ENCODE peak calls at places on chromosomes 2 and 18, in six cellular contexts. J is neural crest cell, L is endodermal cell, Q is left ventricle myocardium inferior, X is glutamatergic neuron, H is fibroblast of mammary gland. T is an unnamed sample.

GRCh38 chr2:210955591-210955990 is 399.2 kb downstream of the CPS1 start:
- DNase-seq in J (no peak), L (no peak), Q (no peak), X (no peak), H (peak), T (no peak)

GRCh38 chr2:53859354-53860159 is at the start of gene GPR75:
- DNase-seq in J (no peak), L (peak), Q (peak), X (peak), H (peak), T (no peak)

GRCh38 chr2:106104332-106105062 is 89.6 kb downstream of the UXS1 start:
- DNase-seq in J (peak), L (peak), Q (no peak), X (peak), H (peak), T (peak)

GRCh38 chr2:1747065-1747941 is 3.0 kb upstream of the PXDN start:
- DNase-seq in J (no peak), L (peak), Q (no peak), X (no peak), H (no peak), T (no peak)

GRCh38 chr18:8121942-8122480 is 487.2 kb upstream of the RAB12 start:
- DNase-seq in J (no peak), L (peak), Q (no peak), X (no peak), H (peak), T (no peak)

GRCh38 chr2:40106061-40106460 is 327.0 kb upstream of the THUMPD2 start:
- DNase-seq in J (no peak), L (no peak), Q (no peak), X (no peak), H (peak), T (no peak)

GRCh38 chr18:46073474-46074331 is 1.6 kb upstream of the PSTPIP2 start:
- DNase-seq in J (peak), L (peak), Q (no peak), X (peak), H (peak), T (peak)

GRCh38 chr18:47981320-47981719 is 50.9 kb upstream of the SMAD2 start:
- DNase-seq in J (no peak), L (peak), Q (no peak), X (no peak), H (no peak), T (no peak)

GRCh38 chr2:231660860-231661259 is 47.5 kb upstream of the PTMA start:
- DNase-seq in J (no peak), L (no peak), Q (no peak), X (no peak), H (no peak), T (no peak)

GRCh38 chr2:162074579-162074922 is 536 bp upstream of the DPP4 start:
- DNase-seq in J (no peak), L (no peak), Q (no peak), X (no peak), H (peak), T (no peak)

GRCh38 chr2:182504903-182505302 is 78.1 kb upstream of the PDE1A start:
- DNase-seq in J (no peak), L (no peak), Q (peak), X (no peak), H (peak), T (no peak)

GRCh38 chr2:40760071-40760666 is 308.3 kb upstream of the SLC8A1 start:
- DNase-seq in J (no peak), L (peak), Q (no peak), X (peak), H (peak), T (no peak)

GRCh38 chr2:28702415-28702859 is 49.2 kb upstream of the PPP1CB start:
- DNase-seq in J (no peak), L (no peak), Q (peak), X (no peak), H (no peak), T (no peak)

GRCh38 chr2:231221761-231222160 is 23.3 kb downstream of the ARMC9 start:
- DNase-seq in J (no peak), L (no peak), Q (no peak), X (no peak), H (no peak), T (no peak)

GRCh38 chr2:88596141-88596830 is 31.0 kb downstream of the EIF2AK3 start:
- DNase-seq in J (no peak), L (peak), Q (no peak), X (no peak), H (no peak), T (no peak)

GRCh38 chr2:51780353-51780752 is 748.4 kb upstream of the NRXN1 start:
- DNase-seq in J (no peak), L (no peak), Q (no peak), X (no peak), H (no peak), T (no peak)

GRCh38 chr18:3179430-3180089 is 40.2 kb downstream of the MYOM1 start:
- DNase-seq in J (no peak), L (no peak), Q (no peak), X (no peak), H (no peak), T (no peak)

GRCh38 chr2:99725810-99726209 is 236.0 kb upstream of the REV1 start:
- DNase-seq in J (no peak), L (no peak), Q (no peak), X (no peak), H (peak), T (no peak)

GRCh38 chr2:226813148-226813701 is 13.6 kb upstream of the IRS1 start:
- DNase-seq in J (no peak), L (peak), Q (no peak), X (no peak), H (no peak), T (no peak)
- TF ChIP-seq CTCF in J (peak), L (peak), Q (peak), X (no peak), H (peak), T (no peak)

GRCh38 chr18:80034852-80035406 is 695 bp downstream of the RBFA start:
- DNase-seq in J (no peak), L (no peak), Q (no peak), X (no peak), H (peak), T (no peak)
- TF ChIP-seq CTCF in J (peak), L (no peak), Q (no peak), X (no peak), H (no peak), T (no peak)

DNA sequence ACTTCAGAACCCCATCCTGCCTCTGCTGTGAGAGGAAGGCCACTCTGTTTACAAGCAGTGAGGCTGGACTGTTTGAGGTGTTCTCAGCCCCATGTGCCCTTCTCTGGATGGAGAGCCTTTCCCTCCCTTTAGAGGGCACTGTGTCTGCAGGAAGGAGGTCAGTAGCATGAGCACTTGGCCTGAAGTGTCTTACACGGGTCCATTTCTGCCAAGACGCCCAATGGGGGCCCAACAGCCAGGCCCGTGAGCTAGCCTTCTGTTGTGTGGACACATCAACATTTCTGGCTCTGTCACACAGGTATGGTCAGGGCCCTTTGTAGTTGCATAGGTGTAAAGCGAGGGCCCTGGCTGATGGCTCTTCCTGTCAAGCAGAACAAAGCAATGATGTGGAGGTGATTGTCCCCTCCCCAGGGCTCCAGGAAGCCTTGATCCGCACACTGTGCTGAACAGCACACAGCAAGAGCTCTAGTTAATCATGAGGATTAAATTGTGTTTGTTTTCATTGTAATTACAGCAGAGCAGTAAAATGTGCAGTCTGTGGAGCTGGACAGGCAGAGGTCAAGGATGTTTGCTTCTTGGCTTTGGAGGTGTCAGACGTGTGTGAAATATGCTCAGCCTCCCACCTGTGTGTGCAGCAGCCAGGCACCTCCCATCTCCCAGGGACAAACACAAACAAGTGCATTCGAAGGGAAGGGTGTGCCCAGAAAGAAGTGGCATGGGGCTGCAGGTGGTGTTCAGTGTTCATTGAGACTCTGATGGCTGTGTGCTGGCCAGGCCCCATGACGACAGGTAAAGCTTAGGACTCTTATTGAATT is 132.1 kb downstream of the SH3RF3 start:
- DNase-seq in J (no peak), L (peak), Q (no peak), X (no peak), H (peak), T (no peak)
- TF ChIP-seq CTCF in J (no peak), L (peak), Q (peak), X (no peak), H (peak), T (no peak)

GRCh38 chr2:240856151-240856980 is 12.3 kb upstream of the AGXT start:
- DNase-seq in J (no peak), L (peak), Q (no peak), X (no peak), H (no peak), T (no peak)
- TF ChIP-seq CTCF in J (peak), L (peak), Q (peak), X (no peak), H (peak), T (no peak)

GRCh38 chr2:64978514-64979268 is 10.5 kb upstream of the SLC1A4 start:
- DNase-seq in J (no peak), L (no peak), Q (no peak), X (no peak), H (peak), T (no peak)
- TF ChIP-seq CTCF in J (peak), L (peak), Q (peak), X (no peak), H (peak), T (peak)

DNA sequence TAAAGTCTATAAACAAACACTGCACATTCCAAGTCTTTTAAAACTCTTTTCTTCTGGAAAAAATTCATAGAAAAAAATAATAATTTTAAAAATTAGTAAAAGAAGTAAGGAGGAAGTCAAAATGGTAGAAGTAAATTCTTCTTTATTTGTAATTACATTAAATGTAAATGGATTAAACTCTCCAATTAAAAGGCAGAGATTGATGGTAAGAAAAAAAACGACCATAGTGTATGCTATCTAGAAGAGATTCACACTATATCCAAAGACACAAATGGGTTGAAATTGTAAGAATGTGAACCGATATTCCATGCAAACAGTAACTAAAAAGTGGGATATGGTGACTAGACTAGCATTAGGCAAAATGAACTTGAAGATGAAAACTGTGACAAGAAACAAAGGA is 1196.1 kb upstream of the CDH2 start:
- DNase-seq in J (no peak), L (no peak), Q (no peak), X (no peak), H (no peak), T (no peak)
- TF ChIP-seq CTCF in J (no peak), L (no peak), Q (no peak), X (no peak), H (no peak), T (no peak)

DNA sequence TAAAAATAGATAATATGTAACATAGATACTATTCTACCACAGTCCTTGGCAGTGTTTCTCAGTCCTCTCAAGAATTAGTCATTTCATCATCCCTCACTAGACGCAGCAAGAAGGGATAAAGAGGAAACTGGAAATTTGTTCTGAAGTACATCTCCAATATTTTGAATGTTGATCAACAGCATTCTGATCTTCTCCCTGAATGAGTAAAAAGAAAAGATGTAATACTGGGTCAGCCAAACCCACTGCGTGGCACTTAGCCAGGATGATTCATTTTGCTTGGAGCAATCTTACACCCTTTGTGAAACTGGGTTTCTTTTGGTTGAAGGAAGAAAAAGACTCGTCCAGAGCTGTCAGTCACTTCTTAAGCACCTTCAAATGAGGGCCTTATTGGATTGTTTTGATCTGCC is 54.1 kb downstream of the TAF1B start:
- DNase-seq in J (no peak), L (no peak), Q (peak), X (no peak), H (peak), T (no peak)
- TF ChIP-seq CTCF in J (no peak), L (no peak), Q (no peak), X (no peak), H (no peak), T (no peak)

GRCh38 chr18:25164837-25165791 is 186.9 kb downstream of the ZNF521 start:
- DNase-seq in J (no peak), L (no peak), Q (peak), X (peak), H (peak), T (no peak)

GRCh38 chr18:25168011-25168410 is 184.0 kb downstream of the ZNF521 start:
- DNase-seq in J (no peak), L (no peak), Q (no peak), X (peak), H (no peak), T (no peak)

GRCh38 chr18:25169701-25170100 is 182.3 kb downstream of the ZNF521 start:
- DNase-seq in J (no peak), L (no peak), Q (no peak), X (no peak), H (peak), T (no peak)

GRCh38 chr18:25164211-25164836 is 187.6 kb downstream of the ZNF521 start:
- DNase-seq in J (no peak), L (no peak), Q (no peak), X (no peak), H (no peak), T (no peak)

GRCh38 chr18:25166113-25166512 is 185.9 kb downstream of the ZNF521 start:
- DNase-seq in J (no peak), L (no peak), Q (no peak), X (no peak), H (no peak), T (no peak)
- TF ChIP-seq CTCF in J (no peak), L (no peak), Q (no peak), X (no peak), H (no peak), T (no peak)

T was measured in CD8-positive, alpha-beta T cell.